ENCODE peak calls at places on chromosomes 6 and 20, in six cellular contexts. Q, S, C, Z, T and O are unnamed samples.

GRCh38 chr20:50690979-50691584 is at the start of gene RIPOR3:
- DNase-seq in Q (peak), S (no peak), C (peak), Z (peak), T (no peak), O (peak)

GRCh38 chr6:128763599-128764300 is 119.2 kb upstream of the LAMA2 start:
- DNase-seq in Q (peak), S (no peak), C (no peak), Z (no peak), T (no peak), O (no peak)

GRCh38 chr20:7151666-7152065 is 384.2 kb downstream of the BMP2 start:
- DNase-seq in Q (peak), S (no peak), C (no peak), Z (no peak), T (no peak), O (peak)

GRCh38 chr20:25077610-25078169 is 4.3 kb downstream of the VSX1 start:
- DNase-seq in Q (peak), S (no peak), C (peak), Z (no peak), T (no peak), O (no peak)

GRCh38 chr6:89087881-89088280 is 7.3 kb downstream of the PNRC1 start:
- DNase-seq in Q (no peak), S (no peak), C (no peak), Z (no peak), T (no peak), O (no peak)

GRCh38 chr6:159013229-159013628 is 13.2 kb upstream of the RSPH3 start:
- DNase-seq in Q (no peak), S (no peak), C (no peak), Z (no peak), T (no peak), O (peak)

GRCh38 chr6:45327956-45328522 is at the start of gene RUNX2:
- DNase-seq in Q (peak), S (no peak), C (no peak), Z (no peak), T (no peak), O (peak)

GRCh38 chr6:45591816-45592359 is 214.2 kb upstream of the SUPT3H start:
- DNase-seq in Q (no peak), S (no peak), C (no peak), Z (no peak), T (no peak), O (no peak)

GRCh38 chr6:66538548-66539135 is 831.6 kb upstream of the EYS start:
- DNase-seq in Q (no peak), S (no peak), C (no peak), Z (no peak), T (no peak), O (no peak)

GRCh38 chr20:35319206-35320197 is 27.3 kb upstream of the FAM83C start:
- DNase-seq in Q (peak), S (no peak), C (no peak), Z (no peak), T (no peak), O (peak)

GRCh38 chr6:3022765-3023662 is 23.3 kb downstream of the NQO2 start:
- DNase-seq in Q (no peak), S (no peak), C (no peak), Z (no peak), T (no peak), O (no peak)

GRCh38 chr6:29500594-29500993 is 12.8 kb upstream of the MAS1L start:
- DNase-seq in Q (no peak), S (no peak), C (no peak), Z (no peak), T (no peak), O (no peak)

GRCh38 chr20:63315982-63316491 is 23.1 kb downstream of the COL20A1 start:
- DNase-seq in Q (no peak), S (no peak), C (peak), Z (no peak), T (no peak), O (no peak)

GRCh38 chr6:108795814-108796213 is 52.4 kb upstream of the ARMC2 start:
- DNase-seq in Q (no peak), S (no peak), C (no peak), Z (no peak), T (no peak), O (no peak)

GRCh38 chr6:15254074-15254975 is 8.5 kb downstream of the JARID2 start:
- DNase-seq in Q (peak), S (no peak), C (no peak), Z (no peak), T (no peak), O (no peak)

GRCh38 chr6:161057103-161058091 is 65.8 kb downstream of the MAP3K4 start:
- DNase-seq in Q (no peak), S (no peak), C (no peak), Z (no peak), T (no peak), O (no peak)

GRCh38 chr20:49276201-49276894 is 1.5 kb downstream of the ZNFX1 start:
- DNase-seq in Q (peak), S (no peak), C (no peak), Z (no peak), T (no peak), O (peak)

GRCh38 chr20:49276895-49277785 is 717 bp downstream of the ZNFX1 start:
- DNase-seq in Q (no peak), S (peak), C (peak), Z (no peak), T (peak), O (no peak)

GRCh38 chr20:49278036-49278816 is at the start of gene ZNFX1:
- DNase-seq in Q (peak), S (peak), C (peak), Z (peak), T (peak), O (peak)

GRCh38 chr20:49278817-49279676 is 1.2 kb upstream of the ZNFX1 start:
- DNase-seq in Q (peak), S (no peak), C (no peak), Z (peak), T (no peak), O (no peak)

GRCh38 chr20:49277786-49278035 is 146 bp downstream of the ZNFX1 start:
- DNase-seq in Q (no peak), S (no peak), C (no peak), Z (no peak), T (no peak), O (no peak)
- H3K4me3 ChIP-seq in Q (peak), S (peak), C (peak), Z (peak), T (peak), O (peak)

GRCh38 chr20:44271915-44272663 is 25.0 kb downstream of the GDAP1L1 start:
- DNase-seq in Q (no peak), S (no peak), C (no peak), Z (no peak), T (no peak), O (no peak)
- TF ChIP-seq CTCF in Q (peak), S (no peak), C (no peak), Z (no peak), T (no peak), O (peak)

DNA sequence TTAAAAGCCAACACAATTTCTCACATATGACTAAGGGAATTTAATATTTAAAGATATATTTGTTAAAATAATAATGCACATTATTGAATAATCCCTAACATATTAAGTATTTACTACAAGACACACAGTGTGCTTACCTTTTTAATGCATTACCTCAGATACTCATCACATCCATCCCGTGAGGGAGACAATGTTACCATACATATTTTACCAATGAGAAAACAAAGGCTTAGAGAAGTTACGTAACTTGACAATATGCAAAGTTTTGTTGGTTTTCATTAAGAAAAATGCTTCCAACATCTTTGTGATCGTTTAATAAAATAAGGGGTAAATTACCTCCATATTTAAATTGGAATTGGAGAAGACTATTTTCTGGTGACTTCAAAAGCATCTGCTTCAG is 4.3 kb downstream of the IFNGR1 start:
- DNase-seq in Q (no peak), S (no peak), C (no peak), Z (no peak), T (no peak), O (no peak)
- H3K4me3 ChIP-seq in Q (no peak), S (no peak), C (peak), Z (no peak), T (peak), O (no peak)

GRCh38 chr20:61873651-61874420 is 191.8 kb downstream of the TAF4 start:
- DNase-seq in Q (no peak), S (no peak), C (no peak), Z (no peak), T (no peak), O (no peak)

GRCh38 chr20:61876931-61877330 is 188.8 kb downstream of the TAF4 start:
- DNase-seq in Q (no peak), S (no peak), C (no peak), Z (no peak), T (no peak), O (no peak)

GRCh38 chr20:61874421-61875068 is 191.1 kb downstream of the TAF4 start:
- DNase-seq in Q (peak), S (no peak), C (no peak), Z (no peak), T (peak), O (peak)

GRCh38 chr20:61875996-61876395 is 189.7 kb downstream of the TAF4 start:
- DNase-seq in Q (no peak), S (no peak), C (no peak), Z (no peak), T (no peak), O (no peak)

GRCh38 chr20:61875221-61875885 is 190.3 kb downstream of the TAF4 start:
- DNase-seq in Q (no peak), S (no peak), C (no peak), Z (no peak), T (no peak), O (no peak)
- TF ChIP-seq CTCF in Q (peak), S (no peak), C (no peak), Z (no peak), T (no peak), O (no peak)

GRCh38 chr6:38782616-38783015 is 67.5 kb downstream of the DNAH8 start:
- DNase-seq in Q (no peak), S (no peak), C (no peak), Z (no peak), T (no peak), O (no peak)
- H3K4me3 ChIP-seq in Q (no peak), S (no peak), C (no peak), Z (no peak), T (no peak), O (no peak)